ENCODE peak calls at places on chromosomes 12 and 14, in four cellular contexts. One of them, this sample, is unnamed.

GRCh38 chr12:114869091-114869834 is 185.3 kb upstream of the TBX3 start:
- DNase-seq in choroid plexus epithelial cell: no peak
- DNase-seq in BJ: peak; percentile 95
- DNase-seq in progenitor cell of endocrine pancreas: no peak
- DNase-seq in this sample: no peak

GRCh38 chr12:82650627-82651337 is 35.9 kb upstream of the TMTC2 start:
- DNase-seq in BJ: no peak
- DNase-seq in choroid plexus epithelial cell: peak; percentile 43
- DNase-seq in progenitor cell of endocrine pancreas: no peak
- DNase-seq in this sample: no peak

GRCh38 chr12:56271031-56271430 is 4.3 kb downstream of the COQ10A start:
- DNase-seq in progenitor cell of endocrine pancreas: no peak
- DNase-seq in BJ: no peak
- DNase-seq in choroid plexus epithelial cell: peak; percentile 66
- DNase-seq in this sample: no peak

GRCh38 chr12:1531654-1532366 is 62.6 kb downstream of the FBXL14 start:
- DNase-seq in BJ: no peak
- DNase-seq in progenitor cell of endocrine pancreas: no peak
- DNase-seq in choroid plexus epithelial cell: no peak
- DNase-seq in this sample: no peak

GRCh38 chr12:109056891-109057290 is 4.5 kb downstream of the USP30 start:
- DNase-seq in progenitor cell of endocrine pancreas: no peak
- DNase-seq in choroid plexus epithelial cell: no peak
- DNase-seq in BJ: no peak
- DNase-seq in this sample: no peak

GRCh38 chr14:55921516-55921915 is 196.7 kb upstream of the PELI2 start:
- DNase-seq in choroid plexus epithelial cell: no peak
- DNase-seq in progenitor cell of endocrine pancreas: no peak
- DNase-seq in BJ: no peak
- DNase-seq in this sample: no peak

GRCh38 chr14:72513994-72514659 is 379.8 kb downstream of the DPF3 start:
- DNase-seq in progenitor cell of endocrine pancreas: no peak
- DNase-seq in choroid plexus epithelial cell: peak; percentile 75
- DNase-seq in BJ: no peak
- DNase-seq in this sample: no peak

GRCh38 chr12:4526923-4527546 is 11.7 kb upstream of the RAD51AP1 start:
- DNase-seq in choroid plexus epithelial cell: peak; percentile 35
- DNase-seq in BJ: no peak
- DNase-seq in progenitor cell of endocrine pancreas: no peak
- DNase-seq in this sample: no peak

GRCh38 chr12:104058796-104059195 is 5.5 kb upstream of the HCFC2 start:
- DNase-seq in choroid plexus epithelial cell: peak; percentile 6
- DNase-seq in BJ: no peak
- DNase-seq in progenitor cell of endocrine pancreas: no peak
- DNase-seq in this sample: no peak

GRCh38 chr12:132077322-132078100 is 66.6 kb downstream of the DDX51 start:
- DNase-seq in choroid plexus epithelial cell: no peak
- DNase-seq in BJ: no peak
- DNase-seq in progenitor cell of endocrine pancreas: no peak
- DNase-seq in this sample: no peak

GRCh38 chr12:132078190-132078589 is 65.9 kb downstream of the DDX51 start:
- DNase-seq in BJ: peak; percentile 95
- DNase-seq in choroid plexus epithelial cell: peak; percentile 62
- DNase-seq in progenitor cell of endocrine pancreas: no peak
- DNase-seq in this sample: no peak

GRCh38 chr12:132075714-132076553 is 68.2 kb downstream of the DDX51 start:
- DNase-seq in progenitor cell of endocrine pancreas: no peak
- DNase-seq in choroid plexus epithelial cell: no peak
- DNase-seq in BJ: no peak
- DNase-seq in this sample: no peak

GRCh38 chr12:132074216-132074615 is 69.9 kb downstream of the DDX51 start:
- DNase-seq in choroid plexus epithelial cell: no peak
- DNase-seq in progenitor cell of endocrine pancreas: no peak
- DNase-seq in BJ: no peak
- DNase-seq in this sample: no peak

GRCh38 chr12:132075026-132075713 is 68.9 kb downstream of the DDX51 start:
- DNase-seq in BJ: no peak
- DNase-seq in choroid plexus epithelial cell: peak; percentile 20
- DNase-seq in progenitor cell of endocrine pancreas: no peak
- DNase-seq in this sample: no peak
- TF ChIP-seq CTCF in BJ: peak; percentile 34
- TF ChIP-seq CTCF in choroid plexus epithelial cell: peak; percentile 52
- TF ChIP-seq CTCF in progenitor cell of endocrine pancreas: peak; percentile 36
- TF ChIP-seq CTCF in this sample: peak; percentile 44

DNA sequence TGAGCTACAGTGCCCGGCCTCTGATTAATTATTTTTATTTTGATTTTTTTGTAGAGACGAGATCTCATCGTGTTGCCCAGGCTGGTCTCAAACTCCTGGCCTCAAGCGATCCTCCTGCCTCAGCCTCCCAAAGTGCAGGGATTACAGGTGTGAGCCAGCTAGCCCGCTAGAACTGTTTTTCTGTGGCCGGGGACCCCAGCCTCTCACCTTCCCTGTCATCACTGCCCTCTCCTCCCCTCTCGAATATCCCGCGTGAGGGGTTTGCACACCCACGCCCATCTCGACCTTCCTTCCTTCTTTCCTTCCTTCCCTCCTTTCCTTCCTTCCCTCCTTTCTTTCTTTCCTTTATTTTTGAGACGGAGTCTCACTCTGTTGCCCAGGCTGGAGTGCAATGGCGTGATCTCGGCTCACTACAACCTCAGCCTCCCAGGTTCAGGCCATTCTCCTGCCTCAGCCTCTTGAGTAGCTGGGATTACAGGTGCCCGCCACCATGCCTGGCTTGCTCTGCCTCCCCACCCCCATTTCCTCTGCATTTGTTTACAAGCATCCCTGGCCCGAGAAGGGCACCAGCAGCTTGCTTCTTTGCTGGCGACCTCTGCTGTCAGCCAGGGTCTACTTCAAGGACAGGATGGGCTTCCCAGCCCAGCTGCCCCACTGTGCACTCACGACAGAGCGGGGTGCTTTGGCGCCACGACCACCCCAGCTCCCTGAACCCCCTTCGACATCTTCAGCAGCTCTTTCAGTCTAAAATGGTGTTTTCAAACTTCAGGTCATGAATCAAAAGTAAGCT is 4.3 kb upstream of the TRAF3 start:
- DNase-seq in BJ: no peak
- DNase-seq in progenitor cell of endocrine pancreas: no peak
- DNase-seq in choroid plexus epithelial cell: peak; percentile 44
- DNase-seq in this sample: no peak
- TF ChIP-seq CTCF in BJ: peak; percentile 33
- TF ChIP-seq CTCF in progenitor cell of endocrine pancreas: peak; percentile 43
- TF ChIP-seq CTCF in choroid plexus epithelial cell: peak; percentile 51
- TF ChIP-seq CTCF in this sample: peak; percentile 44

GRCh38 chr14:59022144-59022543 is 166.3 kb upstream of the DAAM1 start:
- DNase-seq in choroid plexus epithelial cell: no peak
- DNase-seq in progenitor cell of endocrine pancreas: no peak
- DNase-seq in BJ: no peak
- DNase-seq in this sample: no peak
- TF ChIP-seq CTCF in choroid plexus epithelial cell: peak; percentile 18
- TF ChIP-seq CTCF in progenitor cell of endocrine pancreas: no peak
- TF ChIP-seq CTCF in BJ: no peak
- TF ChIP-seq CTCF in this sample: no peak

DNA sequence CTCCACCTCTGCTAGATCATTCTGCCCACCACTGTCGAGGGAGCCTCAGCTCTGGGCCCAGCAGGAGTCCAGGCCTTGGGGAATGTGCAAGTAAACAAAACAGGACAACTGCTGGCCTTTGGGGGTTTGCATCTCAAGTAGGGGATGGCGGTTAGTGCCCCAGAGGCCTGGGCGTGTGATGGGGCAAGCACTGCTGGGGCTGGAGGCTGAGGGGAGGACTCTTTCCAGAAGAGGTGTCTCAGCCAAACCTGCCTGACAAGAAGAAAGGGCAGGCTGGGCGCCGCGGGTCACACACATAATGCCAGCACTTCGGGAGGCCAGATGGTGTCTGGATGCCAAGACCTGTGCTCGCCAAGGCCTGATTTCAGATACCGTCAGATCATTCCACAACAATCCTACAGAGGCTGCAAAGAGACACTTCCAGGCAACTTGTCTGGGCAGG is 8.6 kb upstream of the ALDH2 start:
- DNase-seq in choroid plexus epithelial cell: no peak
- DNase-seq in progenitor cell of endocrine pancreas: no peak
- DNase-seq in BJ: no peak
- DNase-seq in this sample: no peak
- TF ChIP-seq CTCF in choroid plexus epithelial cell: no peak
- TF ChIP-seq CTCF in progenitor cell of endocrine pancreas: no peak
- TF ChIP-seq CTCF in BJ: no peak
- TF ChIP-seq CTCF in this sample: no peak

GRCh38 chr12:94182971-94183701 is 34.8 kb downstream of the PLXNC1 start:
- DNase-seq in choroid plexus epithelial cell: no peak
- DNase-seq in progenitor cell of endocrine pancreas: no peak
- DNase-seq in BJ: no peak
- DNase-seq in this sample: no peak
- TF ChIP-seq CTCF in choroid plexus epithelial cell: no peak
- TF ChIP-seq CTCF in progenitor cell of endocrine pancreas: no peak
- TF ChIP-seq CTCF in BJ: no peak
- TF ChIP-seq CTCF in this sample: no peak

DNA sequence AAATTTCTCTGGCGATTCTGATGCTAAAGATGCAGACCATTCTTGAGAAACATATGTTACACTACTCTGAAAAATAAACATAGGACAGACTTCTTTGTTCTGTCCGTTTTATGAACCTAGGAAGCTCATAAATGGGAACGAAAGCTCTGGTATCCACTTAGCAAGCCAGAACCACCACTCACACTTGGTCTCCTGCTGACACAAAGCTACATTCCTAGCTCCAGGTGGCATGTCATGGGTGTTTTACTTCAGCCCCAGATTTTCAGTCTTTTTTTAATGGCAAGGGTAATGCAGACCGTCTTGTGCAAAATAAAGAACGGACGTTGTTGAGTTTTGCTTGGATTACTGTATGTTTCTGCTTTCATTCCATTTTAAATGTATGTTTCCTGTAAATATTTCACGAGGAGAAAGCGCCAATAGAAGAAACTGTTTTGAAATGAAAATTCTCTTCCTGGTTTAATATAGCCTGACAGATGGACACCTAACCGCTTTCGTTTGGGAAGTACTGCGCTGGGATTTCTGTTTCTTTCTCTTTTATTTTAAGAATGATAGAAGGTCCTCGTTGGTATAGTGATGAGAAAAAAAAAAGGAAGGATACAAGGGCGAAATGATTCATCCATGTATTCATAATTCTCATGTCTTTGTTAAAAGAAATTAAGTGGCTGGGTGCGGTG is 820 bp upstream of the COQ5 start:
- DNase-seq in BJ: no peak
- DNase-seq in progenitor cell of endocrine pancreas: no peak
- DNase-seq in choroid plexus epithelial cell: peak; percentile 79
- DNase-seq in this sample: no peak
- TF ChIP-seq CTCF in BJ: peak; percentile 33
- TF ChIP-seq CTCF in progenitor cell of endocrine pancreas: no peak
- TF ChIP-seq CTCF in choroid plexus epithelial cell: peak; percentile 19
- TF ChIP-seq CTCF in this sample: no peak

GRCh38 chr14:105399441-105399775 is 1.1 kb downstream of the TEX22 start:
- DNase-seq in progenitor cell of endocrine pancreas: no peak
- DNase-seq in BJ: no peak
- DNase-seq in choroid plexus epithelial cell: no peak
- DNase-seq in this sample: no peak

GRCh38 chr14:105397350-105397931 is 897 bp upstream of the TEX22 start:
- DNase-seq in progenitor cell of endocrine pancreas: no peak
- DNase-seq in BJ: no peak
- DNase-seq in choroid plexus epithelial cell: no peak
- DNase-seq in this sample: no peak

GRCh38 chr14:105400016-105400415 is 1.7 kb downstream of the TEX22 start:
- DNase-seq in progenitor cell of endocrine pancreas: no peak
- DNase-seq in choroid plexus epithelial cell: no peak
- DNase-seq in BJ: no peak
- DNase-seq in this sample: no peak

GRCh38 chr14:105398726-105399440 is 545 bp downstream of the TEX22 start:
- DNase-seq in progenitor cell of endocrine pancreas: no peak
- DNase-seq in choroid plexus epithelial cell: peak; percentile 36
- DNase-seq in BJ: no peak
- DNase-seq in this sample: no peak

DNA sequence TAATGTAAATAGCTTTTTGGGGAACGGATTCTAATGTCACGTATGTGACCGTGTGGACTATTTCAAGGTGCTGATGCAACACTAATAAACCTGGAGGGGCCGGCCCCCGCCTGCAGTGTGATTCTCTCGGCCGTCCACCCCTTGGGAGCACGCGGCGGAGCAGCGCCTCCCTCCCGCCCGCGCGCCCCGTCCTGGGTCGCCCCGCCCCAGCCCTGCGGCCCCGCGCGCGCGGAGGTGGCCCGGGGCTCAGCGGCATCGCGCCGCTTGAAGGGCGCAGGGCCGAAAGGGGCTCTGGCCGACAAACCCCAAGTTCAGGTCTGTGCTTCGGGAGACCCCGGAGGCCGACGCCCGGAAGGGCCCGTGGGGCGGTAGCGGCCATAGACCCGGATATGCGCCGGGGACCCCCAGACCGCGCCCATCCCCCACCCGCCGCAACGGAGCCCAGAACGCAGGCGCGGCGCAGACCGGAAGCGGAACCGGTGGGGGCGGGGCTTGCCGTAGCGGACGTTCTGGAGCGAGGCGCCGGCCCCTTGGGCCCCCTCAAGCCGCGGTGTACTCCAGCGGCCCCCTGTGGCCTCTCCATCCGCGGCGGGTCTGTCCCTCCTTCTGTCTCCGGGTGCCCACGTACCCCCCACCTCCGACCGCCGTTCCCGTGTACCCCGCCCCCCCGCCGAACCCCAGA is at the start of gene TEX22:
- DNase-seq in choroid plexus epithelial cell: peak; percentile 80
- DNase-seq in BJ: peak; percentile 4
- DNase-seq in progenitor cell of endocrine pancreas: peak; percentile 86
- DNase-seq in this sample: peak; percentile 93
- TF ChIP-seq CTCF in choroid plexus epithelial cell: no peak
- TF ChIP-seq CTCF in BJ: peak; percentile 24
- TF ChIP-seq CTCF in progenitor cell of endocrine pancreas: peak; percentile 42
- TF ChIP-seq CTCF in this sample: no peak

This sample was measured in neural crest cell.